ENCODE peak calls at places on chromosomes 1 and 21, in four cellular contexts. One of them, this sample, is unnamed.

GRCh38 chr1:73671530-73671929 is 526.4 kb downstream of the LRRIQ3 start:
- DNase-seq in colonic mucosa: no peak
- DNase-seq in astrocyte of the cerebellum: no peak
- DNase-seq in activated B cell treated with CpG ODN at 0.5 μM for 24 hours: no peak
- DNase-seq in this sample: no peak

GRCh38 chr1:109764561-109765482 is 1.1 kb upstream of the EPS8L3 start:
- DNase-seq in colonic mucosa: peak
- DNase-seq in astrocyte of the cerebellum: no peak
- DNase-seq in activated B cell treated with CpG ODN at 0.5 μM for 24 hours: no peak
- DNase-seq in this sample: no peak

GRCh38 chr1:17600313-17600712 is 60.8 kb downstream of the ARHGEF10L start:
- DNase-seq in colonic mucosa: no peak
- DNase-seq in astrocyte of the cerebellum: no peak
- DNase-seq in activated B cell treated with CpG ODN at 0.5 μM for 24 hours: no peak
- DNase-seq in this sample: no peak

GRCh38 chr1:64539808-64540207 is 69.9 kb downstream of the CACHD1 start:
- DNase-seq in colonic mucosa: peak
- DNase-seq in astrocyte of the cerebellum: no peak
- DNase-seq in activated B cell treated with CpG ODN at 0.5 μM for 24 hours: no peak
- DNase-seq in this sample: no peak

GRCh38 chr1:13749543-13750307 is 49.7 kb downstream of the PRDM2 start:
- DNase-seq in colonic mucosa: no peak
- DNase-seq in astrocyte of the cerebellum: no peak
- DNase-seq in activated B cell treated with CpG ODN at 0.5 μM for 24 hours: no peak
- DNase-seq in this sample: no peak

GRCh38 chr1:182367928-182368327 is 23.7 kb downstream of the GLUL start:
- DNase-seq in colonic mucosa: no peak
- DNase-seq in astrocyte of the cerebellum: no peak
- DNase-seq in activated B cell treated with CpG ODN at 0.5 μM for 24 hours: no peak
- DNase-seq in this sample: no peak

GRCh38 chr1:85195703-85196102 is 5.1 kb downstream of the SYDE2 start:
- DNase-seq in colonic mucosa: no peak
- DNase-seq in astrocyte of the cerebellum: no peak
- DNase-seq in activated B cell treated with CpG ODN at 0.5 μM for 24 hours: no peak
- DNase-seq in this sample: no peak

GRCh38 chr1:51926171-51926812 is 47.8 kb upstream of the NRDC start:
- DNase-seq in colonic mucosa: no peak
- DNase-seq in astrocyte of the cerebellum: no peak
- DNase-seq in activated B cell treated with CpG ODN at 0.5 μM for 24 hours: no peak
- DNase-seq in this sample: no peak

GRCh38 chr1:150532860-150533259 is 16.3 kb upstream of the ADAMTSL4 start:
- DNase-seq in colonic mucosa: no peak
- DNase-seq in astrocyte of the cerebellum: no peak
- DNase-seq in activated B cell treated with CpG ODN at 0.5 μM for 24 hours: no peak
- DNase-seq in this sample: no peak
- TF ChIP-seq CTCF in colonic mucosa: no peak
- TF ChIP-seq CTCF in astrocyte of the cerebellum: no peak
- TF ChIP-seq CTCF in activated B cell treated with CpG ODN at 0.5 μM for 24 hours: no peak
- TF ChIP-seq CTCF in this sample: no peak

GRCh38 chr1:235090406-235091069 is 38.1 kb downstream of the TOMM20 start:
- DNase-seq in colonic mucosa: no peak
- DNase-seq in astrocyte of the cerebellum: peak
- DNase-seq in activated B cell treated with CpG ODN at 0.5 μM for 24 hours: no peak
- DNase-seq in this sample: no peak
- TF ChIP-seq CTCF in colonic mucosa: no peak
- TF ChIP-seq CTCF in astrocyte of the cerebellum: peak
- TF ChIP-seq CTCF in activated B cell treated with CpG ODN at 0.5 μM for 24 hours: no peak
- TF ChIP-seq CTCF in this sample: no peak

GRCh38 chr21:21232320-21232719 is 234.1 kb downstream of the NCAM2 start:
- DNase-seq in colonic mucosa: no peak
- DNase-seq in astrocyte of the cerebellum: peak
- DNase-seq in activated B cell treated with CpG ODN at 0.5 μM for 24 hours: no peak
- DNase-seq in this sample: no peak
- TF ChIP-seq CTCF in colonic mucosa: peak
- TF ChIP-seq CTCF in astrocyte of the cerebellum: peak
- TF ChIP-seq CTCF in activated B cell treated with CpG ODN at 0.5 μM for 24 hours: no peak
- TF ChIP-seq CTCF in this sample: no peak

GRCh38 chr1:234090212-234091064 is 186.0 kb downstream of the SLC35F3 start:
- DNase-seq in colonic mucosa: no peak
- DNase-seq in astrocyte of the cerebellum: no peak
- DNase-seq in activated B cell treated with CpG ODN at 0.5 μM for 24 hours: no peak
- DNase-seq in this sample: no peak

GRCh38 chr1:234091065-234091401 is 186.6 kb downstream of the SLC35F3 start:
- DNase-seq in colonic mucosa: no peak
- DNase-seq in astrocyte of the cerebellum: no peak
- DNase-seq in activated B cell treated with CpG ODN at 0.5 μM for 24 hours: no peak
- DNase-seq in this sample: no peak

GRCh38 chr1:234093107-234093506 is 188.6 kb downstream of the SLC35F3 start:
- DNase-seq in colonic mucosa: no peak
- DNase-seq in astrocyte of the cerebellum: no peak
- DNase-seq in activated B cell treated with CpG ODN at 0.5 μM for 24 hours: no peak
- DNase-seq in this sample: no peak

GRCh38 chr1:234093741-234094140 is 189.3 kb downstream of the SLC35F3 start:
- DNase-seq in colonic mucosa: no peak
- DNase-seq in astrocyte of the cerebellum: no peak
- DNase-seq in activated B cell treated with CpG ODN at 0.5 μM for 24 hours: no peak
- DNase-seq in this sample: no peak

DNA sequence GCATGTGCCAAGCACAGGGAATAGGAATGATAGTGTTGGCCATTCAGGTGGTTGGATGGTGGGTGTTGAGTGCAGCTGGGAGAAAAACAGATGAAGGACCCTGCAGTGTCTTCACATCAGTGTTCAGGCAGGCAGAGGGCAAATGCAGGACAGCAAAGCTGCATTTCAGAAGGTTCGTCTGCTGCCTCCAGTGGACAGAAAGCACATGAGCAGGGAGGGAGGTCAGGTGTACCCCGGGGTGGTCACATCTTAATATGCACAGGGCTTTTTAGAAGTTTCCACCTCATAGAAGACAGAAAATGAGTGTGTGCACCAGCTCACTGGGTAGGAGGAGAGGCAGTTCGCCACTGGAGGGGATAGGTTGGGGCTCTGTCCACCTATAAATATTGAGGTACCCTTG is 184.9 kb downstream of the SLC35F3 start:
- DNase-seq in colonic mucosa: no peak
- DNase-seq in astrocyte of the cerebellum: no peak
- DNase-seq in activated B cell treated with CpG ODN at 0.5 μM for 24 hours: no peak
- DNase-seq in this sample: no peak
- TF ChIP-seq CTCF in colonic mucosa: no peak
- TF ChIP-seq CTCF in astrocyte of the cerebellum: peak
- TF ChIP-seq CTCF in activated B cell treated with CpG ODN at 0.5 μM for 24 hours: no peak
- TF ChIP-seq CTCF in this sample: no peak

GRCh38 chr1:99956755-99957154 is 13.0 kb upstream of the SLC35A3 start:
- DNase-seq in colonic mucosa: no peak
- DNase-seq in astrocyte of the cerebellum: no peak
- DNase-seq in activated B cell treated with CpG ODN at 0.5 μM for 24 hours: no peak
- DNase-seq in this sample: no peak
- TF ChIP-seq CTCF in colonic mucosa: no peak
- TF ChIP-seq CTCF in astrocyte of the cerebellum: no peak
- TF ChIP-seq CTCF in activated B cell treated with CpG ODN at 0.5 μM for 24 hours: no peak
- TF ChIP-seq CTCF in this sample: no peak

GRCh38 chr1:151881479-151881878 is 27.8 kb downstream of the THEM4 start:
- DNase-seq in colonic mucosa: no peak
- DNase-seq in astrocyte of the cerebellum: no peak
- DNase-seq in activated B cell treated with CpG ODN at 0.5 μM for 24 hours: no peak
- DNase-seq in this sample: no peak
- TF ChIP-seq CTCF in colonic mucosa: no peak
- TF ChIP-seq CTCF in astrocyte of the cerebellum: no peak
- TF ChIP-seq CTCF in activated B cell treated with CpG ODN at 0.5 μM for 24 hours: no peak
- TF ChIP-seq CTCF in this sample: no peak

GRCh38 chr21:21818898-21819297 is 820.7 kb downstream of the NCAM2 start:
- DNase-seq in colonic mucosa: no peak
- DNase-seq in astrocyte of the cerebellum: no peak
- DNase-seq in activated B cell treated with CpG ODN at 0.5 μM for 24 hours: no peak
- DNase-seq in this sample: no peak
- TF ChIP-seq CTCF in colonic mucosa: no peak
- TF ChIP-seq CTCF in astrocyte of the cerebellum: no peak
- TF ChIP-seq CTCF in activated B cell treated with CpG ODN at 0.5 μM for 24 hours: no peak
- TF ChIP-seq CTCF in this sample: no peak

This sample was measured in CD4-positive, alpha-beta T cell.